ENCODE peak calls at places on chromosomes 13 and 19, in four cellular contexts. J is K562, X is HepG2, K is GM12878. U is an unnamed sample.

GRCh38 chr13:110989331-110989730 is 74.5 kb upstream of the ANKRD10 start:
- DNase-seq in X (no peak), K (no peak), J (no peak), U (no peak)

GRCh38 chr13:93625536-93625935 is 398.9 kb downstream of the GPC6 start:
- DNase-seq in X (no peak), J (no peak), K (no peak), U (no peak)

GRCh38 chr13:65913173-65913572 is 1317.0 kb downstream of the PCDH9 start:
- DNase-seq in J (no peak), K (no peak), X (no peak), U (no peak)

GRCh38 chr13:30158774-30159445 is 148.4 kb downstream of the KATNAL1 start:
- DNase-seq in K (no peak), J (no peak), X (no peak), U (no peak)

GRCh38 chr13:30785146-30785845 is 50.0 kb downstream of the ALOX5AP start:
- DNase-seq in K (no peak), X (no peak), J (no peak), U (no peak)

GRCh38 chr19:2636897-2637683 is 65.4 kb downstream of the GNG7 start:
- DNase-seq in K (no peak), X (peak; percentile 34), J (peak; percentile 87), U (no peak)

GRCh38 chr13:74710006-74710405 is 575.8 kb upstream of the KLF12 start:
- DNase-seq in J (no peak), X (no peak), K (no peak), U (no peak)

GRCh38 chr13:94764576-94765321 is 52.4 kb upstream of the SOX21 start:
- DNase-seq in X (no peak), J (no peak), K (no peak), U (no peak)

GRCh38 chr13:44172411-44172810 is 201.2 kb upstream of the SERP2 start:
- DNase-seq in X (no peak), K (no peak), J (no peak), U (no peak)

GRCh38 chr19:31499826-31500539 is 150.7 kb upstream of the TSHZ3 start:
- DNase-seq in K (no peak), J (no peak), X (no peak), U (no peak)

GRCh38 chr13:33793726-33794125 is 24.2 kb upstream of the RFC3 start:
- DNase-seq in X (no peak), K (no peak), J (no peak), U (no peak)

GRCh38 chr19:17194608-17195007 is 20.5 kb upstream of the USE1 start:
- DNase-seq in X (no peak), J (no peak), K (no peak), U (no peak)

GRCh38 chr13:27971236-27971645 is 2.1 kb upstream of the CDX2 start:
- DNase-seq in K (no peak), J (no peak), X (no peak), U (no peak)

GRCh38 chr13:71137106-71137505 is 729.9 kb downstream of the DACH1 start:
- DNase-seq in K (no peak), J (no peak), X (no peak), U (no peak)

GRCh38 chr13:81487151-81487550 is 1146.2 kb upstream of the SPRY2 start:
- DNase-seq in X (peak; percentile 24), J (no peak), K (no peak), U (peak; percentile 15)

GRCh38 chr19:34310494-34310981 is 54.5 kb upstream of the GPI start:
- DNase-seq in J (no peak), K (no peak), X (no peak), U (no peak)

GRCh38 chr13:40440990-40441820 is 225.2 kb downstream of the FOXO1 start:
- DNase-seq in J (no peak), K (no peak), X (no peak), U (no peak)

GRCh38 chr19:2495651-2496316 is 19.9 kb downstream of the GADD45B start:
- DNase-seq in X (no peak), J (no peak), K (no peak), U (no peak)

GRCh38 chr13:40401911-40402776 is 264.3 kb downstream of the FOXO1 start:
- DNase-seq in X (peak; percentile 88), J (peak; percentile 30), K (peak; percentile 74), U (no peak)

GRCh38 chr19:46813570-46814358 is 25.4 kb upstream of the SLC1A5 start:
- DNase-seq in X (peak; percentile 56), K (no peak), J (peak; percentile 38), U (no peak)

GRCh38 chr19:31253816-31254551 is 95.3 kb downstream of the TSHZ3 start:
- DNase-seq in J (no peak), X (no peak), K (no peak), U (no peak)

GRCh38 chr13:111516712-111517640 is 196.5 kb downstream of the TEX29 start:
- DNase-seq in J (no peak), X (no peak), K (no peak), U (no peak)

GRCh38 chr13:74325106-74325505 is 190.9 kb upstream of the KLF12 start:
- DNase-seq in J (no peak), K (no peak), X (peak; percentile 53), U (no peak)

GRCh38 chr13:25034173-25034572 is 61.8 kb upstream of the PABPC3 start:
- DNase-seq in K (no peak), J (no peak), X (no peak), U (no peak)

GRCh38 chr19:47438793-47439220 is 19.5 kb upstream of the MEIS3 start:
- DNase-seq in X (no peak), K (no peak), J (no peak), U (no peak)

GRCh38 chr13:32126298-32126697 is 94.7 kb downstream of the FRY start:
- DNase-seq in X (no peak), J (no peak), K (no peak), U (no peak)

GRCh38 chr13:32125746-32126145 is 94.2 kb downstream of the FRY start:
- DNase-seq in K (no peak), J (no peak), X (no peak), U (no peak)

GRCh38 chr13:32126756-32127155 is 95.2 kb downstream of the FRY start:
- DNase-seq in X (no peak), J (no peak), K (no peak), U (no peak)

GRCh38 chr13:32124743-32125142 is 93.2 kb downstream of the FRY start:
- DNase-seq in X (no peak), J (no peak), K (no peak), U (no peak)

GRCh38 chr13:32125221-32125621 is 93.6 kb downstream of the FRY start:
- DNase-seq in K (no peak), X (no peak), J (no peak), U (no peak)
- TF ChIP-seq GABPA in K (no peak), X (no peak), J (no peak), U (no peak)

GRCh38 chr13:22252281-22252830 is 581.5 kb downstream of the FGF9 start:
- DNase-seq in X (no peak), J (no peak), K (no peak), U (no peak)
- TF ChIP-seq HDAC6 in X (no peak), J (no peak), K (no peak), U (no peak)

DNA sequence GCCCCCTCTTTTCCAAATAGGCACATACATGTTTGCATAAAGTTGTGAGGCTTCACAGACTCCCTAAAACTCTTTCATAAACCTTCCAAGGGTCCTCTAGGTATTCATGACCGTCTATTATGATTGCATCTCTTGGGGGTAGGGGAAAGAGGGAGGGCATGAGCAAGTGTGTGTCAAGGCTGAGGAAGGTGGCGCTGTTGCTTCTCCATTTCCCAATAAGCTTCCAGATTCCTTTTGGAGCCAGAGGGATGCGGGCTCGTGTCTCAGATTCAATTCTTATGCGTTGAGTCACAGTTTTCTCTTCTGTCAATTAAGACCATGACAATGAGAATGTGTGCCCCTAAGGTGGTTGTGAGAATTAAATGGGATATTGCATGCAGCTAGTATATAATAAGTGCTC is 51.0 kb upstream of the CYP2A7 start:
- DNase-seq in K (no peak), J (no peak), X (no peak), U (peak; percentile 52)
- TF ChIP-seq GABPA in K (no peak), J (no peak), X (no peak), U (no peak)

GRCh38 chr13:109835321-109835720 is 48.9 kb upstream of the IRS2 start:
- DNase-seq in X (no peak), K (no peak), J (no peak), U (no peak)
- TF ChIP-seq HDAC6 in X (no peak), K (no peak), J (no peak), U (no peak)

DNA sequence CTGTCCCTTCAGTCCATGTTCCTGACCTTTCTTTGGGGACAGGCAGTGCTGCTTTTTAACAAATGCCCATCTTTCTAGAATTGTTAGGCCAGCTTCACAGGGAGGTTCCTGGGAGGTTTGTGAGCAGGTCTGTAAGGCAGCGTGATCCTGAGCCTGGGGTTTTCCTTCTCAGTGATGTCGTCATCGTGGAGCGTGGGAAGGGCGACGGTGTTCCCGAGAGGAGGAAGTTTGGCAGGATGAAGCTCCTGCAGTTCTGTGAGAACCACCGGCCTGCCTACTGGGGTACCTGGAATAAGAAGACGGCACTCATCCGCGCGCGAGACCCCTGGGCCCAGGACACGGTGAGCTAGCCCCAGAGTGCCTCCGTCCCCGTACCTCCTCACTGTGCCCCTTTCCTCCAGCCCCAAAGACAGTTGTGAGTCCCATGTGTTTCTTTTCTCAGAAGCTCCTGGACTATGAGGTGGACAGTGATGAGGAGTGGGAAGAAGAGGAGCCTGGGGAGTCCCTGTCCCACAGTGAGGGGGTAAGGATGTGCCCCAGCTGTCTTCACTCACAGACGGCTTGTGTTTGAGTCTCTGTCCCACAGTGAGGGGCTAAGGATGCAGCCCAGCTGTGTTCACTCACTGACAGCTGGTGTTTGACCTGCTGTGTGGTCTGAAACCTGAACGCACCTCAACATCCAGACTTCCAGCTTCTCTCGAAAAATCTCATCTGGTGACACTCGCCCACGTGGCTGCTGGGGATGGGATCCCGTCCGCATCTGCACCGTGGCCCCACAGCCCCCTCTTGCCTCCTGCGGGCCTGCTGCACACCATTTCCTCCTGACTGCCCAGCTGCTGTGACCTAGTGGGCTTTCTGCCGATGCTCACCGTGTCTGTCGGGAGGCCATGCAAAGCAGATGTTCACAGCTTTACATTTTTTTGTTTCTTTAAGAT is 27.1 kb downstream of the CHAF1A start:
- DNase-seq in J (no peak), K (no peak), X (no peak), U (no peak)
- TF ChIP-seq GABPA in J (no peak), K (no peak), X (no peak), U (no peak)

GRCh38 chr19:18742838-18743237 is 48.3 kb downstream of the COMP start:
- DNase-seq in K (no peak), X (no peak), J (peak; percentile 42), U (no peak)
- TF ChIP-seq HDAC6 in K (no peak), X (no peak), J (no peak), U (no peak)

GRCh38 chr19:15154002-15154612 is 46.7 kb downstream of the NOTCH3 start:
- DNase-seq in J (peak; percentile 72), X (peak; percentile 49), K (no peak), U (no peak)
- TF ChIP-seq GABPA in J (no peak), X (no peak), K (no peak), U (no peak)

U was measured in H1.